ENCODE peak calls at places on chromosomes 11 and 22, in six cellular contexts. One of them, this sample, is unnamed.

GRCh38 chr11:2470495-2470894 is 25.7 kb downstream of the KCNQ1 start:
- DNase-seq in epithelial cell of esophagus: no peak
- DNase-seq in uterus: no peak
- DNase-seq in BE2C: no peak
- DNase-seq in kidney: no peak
- DNase-seq in colonic mucosa: no peak
- DNase-seq in this sample: no peak

GRCh38 chr22:49269371-49269770 is 558.3 kb downstream of the BRD1 start:
- DNase-seq in epithelial cell of esophagus: no peak
- DNase-seq in uterus: no peak
- DNase-seq in BE2C: no peak
- DNase-seq in kidney: no peak
- DNase-seq in colonic mucosa: no peak
- DNase-seq in this sample: no peak

GRCh38 chr11:16070573-16070972 is 285.8 kb downstream of the SOX6 start:
- DNase-seq in epithelial cell of esophagus: no peak
- DNase-seq in uterus: no peak
- DNase-seq in BE2C: peak
- DNase-seq in kidney: peak
- DNase-seq in colonic mucosa: no peak
- DNase-seq in this sample: no peak

GRCh38 chr11:94849836-94850235 is 81.7 kb downstream of the AMOTL1 start:
- DNase-seq in epithelial cell of esophagus: no peak
- DNase-seq in uterus: peak
- DNase-seq in BE2C: no peak
- DNase-seq in kidney: no peak
- DNase-seq in colonic mucosa: no peak
- DNase-seq in this sample: no peak

GRCh38 chr11:61062181-61062955 is 39.9 kb upstream of the CD5 start:
- DNase-seq in epithelial cell of esophagus: no peak
- DNase-seq in uterus: no peak
- DNase-seq in BE2C: no peak
- DNase-seq in kidney: no peak
- DNase-seq in colonic mucosa: no peak
- DNase-seq in this sample: no peak

GRCh38 chr11:19605500-19606371 is 106.9 kb upstream of the NAV2 start:
- DNase-seq in epithelial cell of esophagus: no peak
- DNase-seq in uterus: no peak
- DNase-seq in BE2C: peak
- DNase-seq in kidney: no peak
- DNase-seq in colonic mucosa: no peak
- DNase-seq in this sample: no peak

GRCh38 chr11:73996161-73996747 is 12.6 kb downstream of the UCP3 start:
- DNase-seq in epithelial cell of esophagus: no peak
- DNase-seq in uterus: no peak
- DNase-seq in BE2C: no peak
- DNase-seq in kidney: peak
- DNase-seq in colonic mucosa: peak
- DNase-seq in this sample: no peak

GRCh38 chr11:61707574-61707973 is 27.4 kb downstream of the DAGLA start:
- DNase-seq in epithelial cell of esophagus: peak
- DNase-seq in uterus: no peak
- DNase-seq in BE2C: no peak
- DNase-seq in kidney: no peak
- DNase-seq in colonic mucosa: peak
- DNase-seq in this sample: no peak

GRCh38 chr11:100647861-100648260 is 39.2 kb upstream of the ARHGAP42 start:
- DNase-seq in epithelial cell of esophagus: no peak
- DNase-seq in uterus: no peak
- DNase-seq in BE2C: peak
- DNase-seq in kidney: no peak
- DNase-seq in colonic mucosa: no peak
- DNase-seq in this sample: no peak

GRCh38 chr11:127000291-127000968 is at the start of gene KIRREL3:
- DNase-seq in epithelial cell of esophagus: no peak
- DNase-seq in uterus: no peak
- DNase-seq in BE2C: no peak
- DNase-seq in kidney: peak
- DNase-seq in colonic mucosa: no peak
- DNase-seq in this sample: no peak

GRCh38 chr11:131666006-131666405 is 295.6 kb downstream of the NTM start:
- DNase-seq in epithelial cell of esophagus: no peak
- DNase-seq in uterus: no peak
- DNase-seq in BE2C: no peak
- DNase-seq in kidney: no peak
- DNase-seq in colonic mucosa: no peak
- DNase-seq in this sample: no peak

GRCh38 chr22:47195156-47195675 is 432.8 kb downstream of the TBC1D22A start:
- DNase-seq in epithelial cell of esophagus: no peak
- DNase-seq in uterus: no peak
- DNase-seq in BE2C: no peak
- DNase-seq in kidney: peak
- DNase-seq in colonic mucosa: peak
- DNase-seq in this sample: peak

GRCh38 chr11:57645716-57646085 is 4.0 kb downstream of the YPEL4 start:
- DNase-seq in epithelial cell of esophagus: no peak
- DNase-seq in uterus: no peak
- DNase-seq in BE2C: no peak
- DNase-seq in kidney: no peak
- DNase-seq in colonic mucosa: no peak
- DNase-seq in this sample: no peak

GRCh38 chr11:118441770-118442169 is 5.5 kb downstream of the KMT2A start:
- DNase-seq in epithelial cell of esophagus: no peak
- DNase-seq in uterus: no peak
- DNase-seq in BE2C: no peak
- DNase-seq in kidney: no peak
- DNase-seq in colonic mucosa: no peak
- DNase-seq in this sample: no peak

GRCh38 chr11:66278396-66279091 is 569 bp downstream of the CNIH2 start:
- DNase-seq in epithelial cell of esophagus: no peak
- DNase-seq in uterus: no peak
- DNase-seq in BE2C: no peak
- DNase-seq in kidney: no peak
- DNase-seq in colonic mucosa: no peak
- DNase-seq in this sample: no peak

GRCh38 chr11:122367809-122368231 is 251.8 kb upstream of the BLID start:
- DNase-seq in epithelial cell of esophagus: peak
- DNase-seq in uterus: peak
- DNase-seq in BE2C: no peak
- DNase-seq in kidney: no peak
- DNase-seq in colonic mucosa: no peak
- DNase-seq in this sample: no peak

GRCh38 chr11:19962053-19962794 is 198.1 kb downstream of the DBX1 start:
- DNase-seq in epithelial cell of esophagus: no peak
- DNase-seq in uterus: no peak
- DNase-seq in BE2C: no peak
- DNase-seq in kidney: no peak
- DNase-seq in colonic mucosa: no peak
- DNase-seq in this sample: no peak

GRCh38 chr11:10379022-10379421 is 74.1 kb downstream of the ADM start:
- DNase-seq in epithelial cell of esophagus: peak
- DNase-seq in uterus: no peak
- DNase-seq in BE2C: no peak
- DNase-seq in kidney: no peak
- DNase-seq in colonic mucosa: no peak
- DNase-seq in this sample: no peak

GRCh38 chr11:76888989-76889388 is 28.3 kb downstream of the ACER3 start:
- DNase-seq in epithelial cell of esophagus: no peak
- DNase-seq in uterus: no peak
- DNase-seq in BE2C: no peak
- DNase-seq in kidney: no peak
- DNase-seq in colonic mucosa: no peak
- DNase-seq in this sample: no peak

DNA sequence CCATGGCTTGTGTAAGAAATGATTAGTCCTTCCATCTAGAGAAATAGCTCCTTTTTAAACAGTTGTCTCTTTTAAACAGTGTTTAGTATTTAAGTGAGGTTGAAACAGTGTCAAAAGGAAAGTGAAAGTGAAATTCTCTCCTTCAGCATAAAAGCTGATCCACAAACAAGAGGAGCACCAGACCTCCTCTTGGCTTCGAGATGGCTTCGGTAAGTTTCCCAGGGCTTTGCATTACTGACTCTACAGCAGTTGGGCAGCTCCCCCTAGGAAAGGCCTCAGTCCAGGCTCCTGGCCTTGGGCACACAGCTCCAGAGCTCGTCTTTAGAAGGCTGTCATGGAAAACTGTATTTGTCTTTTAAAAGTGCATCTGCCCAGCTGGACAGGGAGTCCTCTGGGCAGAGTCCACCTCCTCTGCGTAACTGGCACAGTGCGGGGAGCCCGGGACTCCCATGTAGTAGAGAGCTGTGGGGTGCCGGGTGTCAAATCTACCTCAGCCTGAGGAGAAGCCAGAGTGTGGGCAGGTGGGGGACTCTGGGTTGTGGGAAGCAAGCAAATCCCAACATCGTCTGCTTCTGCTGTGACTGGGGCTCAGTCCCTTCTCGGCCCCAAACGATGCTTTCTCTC is at the start of gene PLAAT4:
- DNase-seq in epithelial cell of esophagus: no peak
- DNase-seq in uterus: peak
- DNase-seq in BE2C: no peak
- DNase-seq in kidney: no peak
- DNase-seq in colonic mucosa: peak
- DNase-seq in this sample: no peak
- H3K4me3 ChIP-seq in epithelial cell of esophagus: no peak
- H3K4me3 ChIP-seq in uterus: peak
- H3K4me3 ChIP-seq in BE2C: no peak
- H3K4me3 ChIP-seq in kidney: peak
- H3K4me3 ChIP-seq in colonic mucosa: peak
- H3K4me3 ChIP-seq in this sample: peak

DNA sequence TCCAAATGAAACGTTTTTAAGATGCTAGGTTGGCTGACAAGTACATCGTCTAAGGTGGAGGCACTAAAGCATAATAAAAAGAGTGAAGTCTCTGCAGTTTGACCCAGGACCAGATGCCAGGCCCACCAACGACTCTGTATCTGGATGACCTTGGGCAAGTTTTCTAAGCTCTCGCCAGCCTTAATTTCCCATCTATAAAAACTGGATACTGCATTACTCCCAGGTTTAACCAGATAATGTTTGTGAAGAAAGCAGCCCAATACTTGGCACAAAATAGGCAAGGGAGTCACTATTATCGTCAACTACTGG is 49.0 kb downstream of the FAM83F start:
- DNase-seq in epithelial cell of esophagus: no peak
- DNase-seq in uterus: no peak
- DNase-seq in BE2C: no peak
- DNase-seq in kidney: no peak
- DNase-seq in colonic mucosa: no peak
- DNase-seq in this sample: no peak
- H3K4me3 ChIP-seq in epithelial cell of esophagus: peak
- H3K4me3 ChIP-seq in uterus: peak
- H3K4me3 ChIP-seq in BE2C: peak
- H3K4me3 ChIP-seq in kidney: peak
- H3K4me3 ChIP-seq in colonic mucosa: peak
- H3K4me3 ChIP-seq in this sample: peak

GRCh38 chr11:129815596-129816461 is at the start of gene TMEM45B:
- DNase-seq in epithelial cell of esophagus: no peak
- DNase-seq in uterus: no peak
- DNase-seq in BE2C: peak
- DNase-seq in kidney: peak
- DNase-seq in colonic mucosa: peak
- DNase-seq in this sample: peak
- H3K4me3 ChIP-seq in epithelial cell of esophagus: peak
- H3K4me3 ChIP-seq in uterus: no peak
- H3K4me3 ChIP-seq in BE2C: peak
- H3K4me3 ChIP-seq in kidney: peak
- H3K4me3 ChIP-seq in colonic mucosa: peak
- H3K4me3 ChIP-seq in this sample: peak

DNA sequence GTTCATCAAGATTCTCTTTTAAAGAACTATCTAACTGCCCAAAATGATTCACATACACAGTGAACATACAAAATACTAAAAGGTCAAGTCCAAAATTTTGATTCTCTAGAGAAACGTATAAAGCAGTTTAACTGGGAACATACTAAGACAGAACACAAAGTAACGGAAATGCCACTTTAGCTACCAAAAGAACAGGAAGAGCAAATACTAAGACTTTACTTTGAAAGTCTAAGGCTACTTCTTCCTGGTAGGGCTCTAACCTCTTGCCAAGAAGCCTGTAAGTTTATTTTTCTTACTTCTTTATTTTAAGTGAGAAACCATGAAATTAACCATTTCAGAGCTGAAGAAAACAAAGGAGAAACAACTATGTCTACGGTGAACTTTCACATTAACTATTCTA is 6.2 kb downstream of the PICALM start:
- DNase-seq in epithelial cell of esophagus: no peak
- DNase-seq in uterus: no peak
- DNase-seq in BE2C: no peak
- DNase-seq in kidney: no peak
- DNase-seq in colonic mucosa: no peak
- DNase-seq in this sample: no peak
- H3K4me3 ChIP-seq in epithelial cell of esophagus: no peak
- H3K4me3 ChIP-seq in uterus: no peak
- H3K4me3 ChIP-seq in BE2C: no peak
- H3K4me3 ChIP-seq in kidney: peak
- H3K4me3 ChIP-seq in colonic mucosa: no peak
- H3K4me3 ChIP-seq in this sample: peak

GRCh38 chr11:107018902-107019493 is 722 bp upstream of the GUCY1A2 start:
- DNase-seq in epithelial cell of esophagus: peak
- DNase-seq in uterus: peak
- DNase-seq in BE2C: peak
- DNase-seq in kidney: peak
- DNase-seq in colonic mucosa: peak
- DNase-seq in this sample: peak
- H3K4me3 ChIP-seq in epithelial cell of esophagus: no peak
- H3K4me3 ChIP-seq in uterus: peak
- H3K4me3 ChIP-seq in BE2C: no peak
- H3K4me3 ChIP-seq in kidney: peak
- H3K4me3 ChIP-seq in colonic mucosa: no peak
- H3K4me3 ChIP-seq in this sample: peak

This sample was measured in upper lobe of right lung.